ENCODE peak calls at places on chromosomes 4 and X, in seven cellular contexts. One of them, this sample, is unnamed.

GRCh38 chr4:95428216-95429085 is 120.3 kb downstream of the UNC5C start:
- DNase-seq in activated T-cell treated with anti-CD3 and anti-CD28 coated beads for 24 hours: no peak
- DNase-seq in NCI-H1694: no peak
- DNase-seq in T-helper 17 cell: no peak
- DNase-seq in AG08396: no peak
- DNase-seq in dorsolateral prefrontal cortex: no peak
- DNase-seq in lung: no peak
- DNase-seq in this sample: no peak

GRCh38 chr4:156673483-156673882 is 298.1 kb downstream of the PDGFC start:
- DNase-seq in activated T-cell treated with anti-CD3 and anti-CD28 coated beads for 24 hours: no peak
- DNase-seq in NCI-H1694: no peak
- DNase-seq in T-helper 17 cell: no peak
- DNase-seq in AG08396: no peak
- DNase-seq in dorsolateral prefrontal cortex: no peak
- DNase-seq in lung: no peak
- DNase-seq in this sample: peak

GRCh38 chr4:37793562-37793961 is 32.9 kb upstream of the PGM2 start:
- DNase-seq in activated T-cell treated with anti-CD3 and anti-CD28 coated beads for 24 hours: no peak
- DNase-seq in NCI-H1694: peak
- DNase-seq in T-helper 17 cell: no peak
- DNase-seq in AG08396: peak
- DNase-seq in dorsolateral prefrontal cortex: no peak
- DNase-seq in lung: peak
- DNase-seq in this sample: peak

GRCh38 chr4:15381806-15382338 is 46.0 kb upstream of the C1QTNF7 start:
- DNase-seq in activated T-cell treated with anti-CD3 and anti-CD28 coated beads for 24 hours: no peak
- DNase-seq in NCI-H1694: no peak
- DNase-seq in T-helper 17 cell: no peak
- DNase-seq in AG08396: no peak
- DNase-seq in dorsolateral prefrontal cortex: no peak
- DNase-seq in lung: no peak
- DNase-seq in this sample: no peak

GRCh38 chr4:141375855-141376254 is 155.2 kb downstream of the ZNF330 start:
- DNase-seq in activated T-cell treated with anti-CD3 and anti-CD28 coated beads for 24 hours: no peak
- DNase-seq in NCI-H1694: no peak
- DNase-seq in T-helper 17 cell: no peak
- DNase-seq in AG08396: peak
- DNase-seq in dorsolateral prefrontal cortex: no peak
- DNase-seq in lung: peak
- DNase-seq in this sample: no peak

GRCh38 chrX:54817220-54817820 is 9.8 kb downstream of the MAGED2 start:
- DNase-seq in activated T-cell treated with anti-CD3 and anti-CD28 coated beads for 24 hours: no peak
- DNase-seq in NCI-H1694: no peak
- DNase-seq in T-helper 17 cell: no peak
- DNase-seq in AG08396: no peak
- DNase-seq in dorsolateral prefrontal cortex: no peak
- DNase-seq in lung: no peak
- DNase-seq in this sample: no peak

GRCh38 chr4:72505314-72505744 is 63.7 kb downstream of the ADAMTS3 start:
- DNase-seq in activated T-cell treated with anti-CD3 and anti-CD28 coated beads for 24 hours: no peak
- DNase-seq in NCI-H1694: peak
- DNase-seq in T-helper 17 cell: no peak
- DNase-seq in AG08396: peak
- DNase-seq in dorsolateral prefrontal cortex: no peak
- DNase-seq in lung: no peak
- DNase-seq in this sample: peak

GRCh38 chr4:108830509-108831244 is 67.8 kb upstream of the ETNPPL start:
- DNase-seq in activated T-cell treated with anti-CD3 and anti-CD28 coated beads for 24 hours: no peak
- DNase-seq in NCI-H1694: no peak
- DNase-seq in T-helper 17 cell: no peak
- DNase-seq in AG08396: no peak
- DNase-seq in dorsolateral prefrontal cortex: no peak
- DNase-seq in lung: peak
- DNase-seq in this sample: peak

GRCh38 chr4:3250956-3251690 is 2.2 kb downstream of the MSANTD1 start:
- DNase-seq in activated T-cell treated with anti-CD3 and anti-CD28 coated beads for 24 hours: no peak
- DNase-seq in NCI-H1694: no peak
- DNase-seq in T-helper 17 cell: no peak
- DNase-seq in AG08396: no peak
- DNase-seq in dorsolateral prefrontal cortex: peak
- DNase-seq in lung: peak
- DNase-seq in this sample: no peak

GRCh38 chrX:10017866-10018265 is 50.7 kb downstream of the CLDN34 start:
- DNase-seq in activated T-cell treated with anti-CD3 and anti-CD28 coated beads for 24 hours: no peak
- DNase-seq in NCI-H1694: no peak
- DNase-seq in T-helper 17 cell: no peak
- DNase-seq in AG08396: peak
- DNase-seq in dorsolateral prefrontal cortex: no peak
- DNase-seq in lung: no peak
- DNase-seq in this sample: peak

GRCh38 chr4:183801460-183802168 is 103.5 kb upstream of the STOX2 start:
- DNase-seq in activated T-cell treated with anti-CD3 and anti-CD28 coated beads for 24 hours: no peak
- DNase-seq in NCI-H1694: no peak
- DNase-seq in T-helper 17 cell: no peak
- DNase-seq in AG08396: no peak
- DNase-seq in dorsolateral prefrontal cortex: no peak
- DNase-seq in lung: peak
- DNase-seq in this sample: no peak

GRCh38 chr4:6383019-6383404 is 89.4 kb downstream of the PPP2R2C start:
- DNase-seq in activated T-cell treated with anti-CD3 and anti-CD28 coated beads for 24 hours: no peak
- DNase-seq in NCI-H1694: no peak
- DNase-seq in T-helper 17 cell: no peak
- DNase-seq in AG08396: no peak
- DNase-seq in dorsolateral prefrontal cortex: no peak
- DNase-seq in lung: no peak
- DNase-seq in this sample: no peak

GRCh38 chrX:110418220-110418856 is 59.7 kb downstream of the RTL9 start:
- DNase-seq in activated T-cell treated with anti-CD3 and anti-CD28 coated beads for 24 hours: no peak
- DNase-seq in NCI-H1694: no peak
- DNase-seq in T-helper 17 cell: no peak
- DNase-seq in AG08396: peak
- DNase-seq in dorsolateral prefrontal cortex: peak
- DNase-seq in lung: peak
- DNase-seq in this sample: peak

GRCh38 chr4:91267543-91267942 is 1036.2 kb upstream of the GRID2 start:
- DNase-seq in activated T-cell treated with anti-CD3 and anti-CD28 coated beads for 24 hours: no peak
- DNase-seq in NCI-H1694: no peak
- DNase-seq in T-helper 17 cell: no peak
- DNase-seq in AG08396: no peak
- DNase-seq in dorsolateral prefrontal cortex: no peak
- DNase-seq in lung: no peak
- DNase-seq in this sample: no peak

This sample was measured in cardiac muscle cell.